ENCODE peak calls at places on chromosomes 5 and 9, in four cellular contexts. T, E, Y and M are unnamed samples.

GRCh38 chr5:91345466-91345865 is 37.7 kb downstream of the ARRDC3 start:
- DNase-seq in Y (no peak), T (no peak), E (no peak), M (no peak)

GRCh38 chr5:121969660-121970295 is 8.0 kb downstream of the SRFBP1 start:
- DNase-seq in Y (no peak), E (no peak), T (no peak), M (no peak)

GRCh38 chr5:76210946-76211345 is 127.8 kb downstream of the SV2C start:
- DNase-seq in E (no peak), Y (no peak), T (no peak), M (no peak)

GRCh38 chr9:100561256-100561655 is 16.6 kb upstream of the CAVIN4 start:
- DNase-seq in Y (no peak), E (no peak), T (no peak), M (no peak)

GRCh38 chr5:177576169-177576568 is 15.8 kb upstream of the TMED9 start:
- DNase-seq in T (no peak), Y (no peak), E (no peak), M (no peak)

GRCh38 chr5:171714851-171715250 is 70.8 kb upstream of the SMIM23 start:
- DNase-seq in T (no peak), E (no peak), Y (no peak), M (no peak)

GRCh38 chr9:92406506-92406905 is 2.1 kb upstream of the OGN start:
- DNase-seq in Y (peak; percentile 48), T (peak; percentile 14), E (no peak), M (no peak)

GRCh38 chr9:2568689-2569088 is 52.9 kb upstream of the VLDLR start:
- DNase-seq in T (no peak), Y (no peak), E (no peak), M (no peak)

GRCh38 chr9:131096490-131097258 is at the start of gene AIF1L:
- DNase-seq in E (peak; percentile 61), T (no peak), Y (peak; percentile 54), M (peak; percentile 71)

GRCh38 chr9:95073042-95073607 is 244.4 kb downstream of the FANCC start:
- DNase-seq in T (no peak), E (no peak), Y (no peak), M (no peak)

GRCh38 chr5:157516626-157517325 is 56.8 kb downstream of the NIPAL4 start:
- DNase-seq in T (no peak), Y (no peak), E (no peak), M (no peak)

GRCh38 chr5:42854795-42855194 is 43.1 kb upstream of the SELENOP start:
- DNase-seq in T (no peak), Y (no peak), E (peak; percentile 13), M (no peak)

GRCh38 chr5:149317281-149318048 is 27.8 kb upstream of the GRPEL2 start:
- DNase-seq in E (peak; percentile 44), T (peak; percentile 37), Y (peak; percentile 55), M (peak; percentile 58)

GRCh38 chr9:73081979-73082657 is 69.5 kb upstream of the ANXA1 start:
- DNase-seq in E (peak; percentile 23), Y (peak; percentile 20), T (no peak), M (no peak)

GRCh38 chr5:51034501-51034900 is 348.7 kb upstream of the ISL1 start:
- DNase-seq in T (no peak), Y (no peak), E (no peak), M (no peak)

GRCh38 chr5:158910782-158911692 is 188.7 kb downstream of the EBF1 start:
- DNase-seq in T (no peak), E (no peak), Y (no peak), M (no peak)

GRCh38 chr5:84682531-84682930 is 297.9 kb upstream of the EDIL3 start:
- DNase-seq in T (no peak), Y (no peak), E (no peak), M (no peak)

GRCh38 chr5:65738305-65738704 is 16.3 kb downstream of the NLN start:
- DNase-seq in T (no peak), Y (no peak), E (no peak), M (no peak)

GRCh38 chr9:126147186-126147585 is 179.4 kb upstream of the MVB12B start:
- DNase-seq in Y (peak; percentile 2), T (no peak), E (no peak), M (no peak)

GRCh38 chr5:151123897-151124751 is 33.5 kb downstream of the ANXA6 start:
- DNase-seq in E (peak; percentile 83), Y (peak; percentile 78), T (no peak), M (no peak)

GRCh38 chr9:90333226-90333625 is 309.4 kb downstream of the DIRAS2 start:
- DNase-seq in T (no peak), Y (no peak), E (no peak), M (no peak)

GRCh38 chr5:176734756-176735342 is 75.5 kb upstream of the UNC5A start:
- DNase-seq in Y (no peak), T (no peak), E (no peak), M (no peak)

GRCh38 chr9:23841304-23841703 is 15.3 kb upstream of the ELAVL2 start:
- DNase-seq in T (no peak), Y (no peak), E (no peak), M (no peak)

GRCh38 chr5:107668154-107668932 is 2.4 kb downstream of the EFNA5 start:
- DNase-seq in T (no peak), Y (no peak), E (no peak), M (no peak)

GRCh38 chr9:36788534-36788933 is 215.8 kb downstream of the MELK start:
- DNase-seq in E (no peak), Y (no peak), T (no peak), M (no peak)

GRCh38 chr9:75455444-75455921 is 367.2 kb downstream of the OSTF1 start:
- DNase-seq in T (no peak), E (no peak), Y (no peak), M (no peak)

DNA sequence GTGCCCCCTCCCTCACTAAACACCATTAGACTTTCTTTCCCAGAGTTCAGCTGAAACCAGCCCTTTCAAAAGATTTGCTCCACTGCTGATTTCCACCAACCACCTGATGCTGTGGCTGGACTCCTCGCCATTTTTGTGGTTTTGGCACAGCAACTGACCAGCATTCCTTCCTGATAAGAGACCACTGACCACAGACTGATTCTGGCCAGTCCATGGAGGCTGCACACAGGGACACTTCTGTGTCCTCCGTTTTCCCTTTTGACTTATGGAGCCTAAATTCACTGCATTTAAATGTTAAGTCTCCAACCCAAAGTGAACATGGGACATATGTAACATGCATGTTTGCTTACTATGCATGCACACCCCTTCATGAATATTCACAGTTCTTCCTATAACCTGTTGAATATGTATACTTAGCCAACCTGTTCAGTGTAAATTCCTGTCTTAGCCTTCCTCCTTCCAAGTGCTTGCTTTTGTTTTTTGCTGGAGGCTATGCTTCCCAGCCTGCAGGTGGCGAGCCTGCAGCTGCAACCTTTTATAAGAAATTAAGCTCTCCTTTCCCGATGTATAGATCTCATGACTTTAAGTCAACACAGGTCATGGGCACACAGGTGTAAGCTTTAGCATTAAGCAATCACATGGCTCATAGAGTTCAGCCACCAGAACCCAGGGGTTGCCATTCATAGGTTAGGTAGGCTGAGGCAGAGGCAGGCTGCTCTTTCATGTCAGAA is 78.7 kb downstream of the ACTL7B start:
- DNase-seq in T (no peak), E (peak; percentile 63), Y (no peak), M (no peak)
- TF ChIP-seq CTCF in T (no peak), E (no peak), Y (no peak), M (peak; percentile 27)

GRCh38 chr5:137580030-137580429 is 80.9 kb upstream of the SPOCK1 start:
- DNase-seq in T (no peak), E (no peak), Y (no peak), M (no peak)
- TF ChIP-seq CTCF in T (no peak), E (peak; percentile 37), Y (no peak), M (peak; percentile 5)

GRCh38 chr9:98597372-98597771 is 111.4 kb downstream of the GABBR2 start:
- DNase-seq in T (no peak), Y (no peak), E (no peak), M (no peak)
- TF ChIP-seq CTCF in T (no peak), Y (no peak), E (no peak), M (no peak)

DNA sequence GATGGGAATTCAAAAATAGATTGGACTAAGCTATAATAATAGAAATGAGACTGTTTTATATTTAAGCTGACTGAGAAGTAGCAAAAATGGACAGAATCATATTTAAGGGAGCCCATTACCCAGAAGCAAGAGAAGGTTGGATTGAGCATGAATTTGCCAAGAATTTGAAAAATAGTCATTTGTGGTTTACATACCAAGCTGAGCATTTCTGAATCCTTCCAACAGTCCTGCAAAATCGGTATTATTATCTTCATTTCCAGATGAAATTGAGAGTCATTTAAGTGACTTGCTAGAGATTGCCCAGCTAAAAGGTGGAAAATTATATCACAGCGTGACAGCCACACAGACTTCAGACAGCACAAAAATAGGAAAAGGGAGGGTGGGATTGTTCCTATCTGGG is 48.4 kb downstream of the TNFSF15 start:
- DNase-seq in Y (no peak), T (no peak), E (no peak), M (no peak)
- TF ChIP-seq CTCF in Y (no peak), T (no peak), E (no peak), M (no peak)

GRCh38 chr9:93592389-93593021 is 16.1 kb downstream of the PHF2 start:
- DNase-seq in E (no peak), Y (no peak), T (no peak), M (no peak)
- TF ChIP-seq CTCF in E (no peak), Y (no peak), T (no peak), M (no peak)